ENCODE peak calls at places on chromosome X, in five cellular contexts. V, X, J, O and U are unnamed samples.

GRCh38 chrX:135345328-135345645 is 36.0 kb downstream of the ETDC start:
- DNase-seq in X (peak; percentile 64), V (peak; percentile 50), J (no peak), O (no peak), U (no peak)

GRCh38 chrX:138925330-138925729 is 213.8 kb upstream of the FGF13 start:
- DNase-seq in V (peak; percentile 95), J (no peak), O (no peak), X (peak; percentile 46), U (no peak)

GRCh38 chrX:34580069-34580468 is 77.0 kb downstream of the TMEM47 start:
- DNase-seq in O (no peak), V (no peak), X (no peak), J (no peak), U (no peak)

GRCh38 chrX:25523574-25523973 is 507.8 kb upstream of the ARX start:
- DNase-seq in J (no peak), V (peak; percentile 4), O (no peak), X (peak; percentile 44), U (no peak)

GRCh38 chrX:102720237-102721168 is at the start of gene GPRASP3:
- DNase-seq in X (peak; percentile 69), O (peak; percentile 67), V (peak; percentile 75), J (no peak), U (peak; percentile 76)

GRCh38 chrX:26050099-26050498 is 88.0 kb upstream of the MAGEB18 start:
- DNase-seq in X (no peak), O (no peak), J (no peak), V (no peak), U (no peak)

GRCh38 chrX:40871385-40872082 is 136.2 kb upstream of the MED14 start:
- DNase-seq in J (no peak), V (peak; percentile 48), O (no peak), X (no peak), U (no peak)

GRCh38 chrX:154597221-154597620 is 12.3 kb downstream of the CTAG1A start:
- DNase-seq in O (no peak), X (no peak), J (no peak), V (no peak), U (no peak)

DNA sequence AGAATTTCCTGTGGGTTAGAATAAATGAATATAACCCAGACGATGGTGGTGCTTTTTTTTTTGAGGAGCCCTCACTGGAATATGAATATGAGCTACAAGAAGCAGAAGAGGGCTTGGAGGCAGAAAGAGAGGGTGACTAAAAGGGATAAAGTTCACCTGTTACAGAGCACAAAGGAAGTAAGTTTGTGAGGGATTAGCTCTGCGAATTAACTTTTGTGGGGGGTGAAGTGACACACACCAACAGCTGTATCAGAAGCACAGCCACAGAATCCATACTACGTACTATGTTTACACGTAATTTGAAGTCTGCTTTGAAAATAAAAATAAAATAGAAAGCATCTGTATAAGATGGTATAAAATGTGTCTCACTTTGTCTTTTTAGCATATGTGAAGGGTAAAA is 963.6 kb upstream of the DIAPH2 start:
- DNase-seq in O (no peak), V (no peak), J (no peak), X (no peak), U (no peak)
- H3K4me3 ChIP-seq in O (no peak overlapping the region), V (no peak overlapping the region), J (no peak overlapping the region), X (no peak overlapping the region), U (no peak overlapping the region)

DNA sequence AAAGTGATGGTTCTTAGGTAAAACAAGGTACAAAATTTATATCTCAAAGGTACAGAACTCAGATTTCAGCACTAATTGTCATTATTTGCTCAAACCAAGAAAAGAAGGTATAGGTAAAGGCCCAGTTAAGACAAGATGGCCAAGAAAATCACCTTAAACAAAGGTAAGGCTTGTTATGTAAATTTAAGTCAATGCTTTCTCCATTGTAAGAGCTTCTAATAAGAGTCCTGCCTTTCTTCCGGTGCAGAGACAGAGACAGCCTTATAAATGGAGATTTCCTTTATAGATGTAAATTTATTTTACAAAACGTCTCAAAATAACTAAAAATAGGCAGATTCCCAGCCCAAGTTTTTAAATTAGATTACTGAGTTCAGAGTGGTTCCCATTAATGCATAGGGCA is 89.9 kb downstream of the EDA start:
- DNase-seq in X (no peak), J (no peak), O (no peak), V (no peak), U (no peak)
- H3K27me3 ChIP-seq in X (no peaks in the 10 kb centered on the region), J (no peaks in the 10 kb centered on the region), O (no peaks in the 10 kb centered on the region), V (no peaks in the 10 kb centered on the region), U (no peaks in the 10 kb centered on the region)

DNA sequence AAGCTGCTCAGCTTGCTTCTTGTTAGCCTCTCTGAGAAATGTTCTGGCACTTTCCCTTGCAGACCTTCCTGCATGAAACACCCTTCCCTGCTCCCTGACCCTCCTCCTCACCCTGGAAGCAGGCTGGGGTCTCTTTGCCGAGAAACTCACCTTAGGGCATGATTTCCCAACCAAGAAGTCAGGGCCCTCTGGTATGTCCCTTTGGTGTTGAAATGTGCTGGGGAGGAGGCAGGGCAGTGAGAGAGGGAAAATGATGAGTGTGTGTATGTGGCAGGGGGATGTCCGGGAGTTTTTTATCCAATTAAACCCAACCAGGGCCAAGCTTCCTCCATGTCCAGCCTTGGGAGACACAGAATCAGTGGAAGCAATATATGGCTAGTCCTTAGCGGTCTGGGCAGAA is 5.1 kb downstream of the ELF4 start:
- DNase-seq in O (no peak), X (no peak), J (no peak), V (no peak), U (no peak)
- H3K4me3 ChIP-seq in O (no peak overlapping the region), X (no peak overlapping the region), J (no peak overlapping the region), V (no peak overlapping the region), U (no peak overlapping the region)

GRCh38 chrX:109966246-109966645 is 36.7 kb upstream of the TMEM164 start:
- DNase-seq in V (no peak), O (no peak), X (no peak), J (no peak), U (no peak)
- H3K27me3 ChIP-seq in V (no peaks in the 10 kb centered on the region), O (no peaks in the 10 kb centered on the region), X (peaks cover 16% of the 10 kb centered on the region), J (no peaks in the 10 kb centered on the region), U (no peaks in the 10 kb centered on the region)

GRCh38 chrX:118974088-118974907 is at the start of gene LONRF3:
- DNase-seq in X (peak; percentile 85), O (peak; percentile 69), J (peak; percentile 33), V (peak; percentile 28), U (peak; percentile 26)
- H3K4me3 ChIP-seq in X (peak within 1 kb of the TSS; percentile 23), O (peak within 1 kb of the TSS; percentile 57), J (peak within 1 kb of the TSS; percentile 84), V (no peak within 1 kb of the TSS), U (peak within 1 kb of the TSS; percentile 64)

GRCh38 chrX:43633081-43633480 is 23.0 kb upstream of the MAOA start:
- DNase-seq in V (no peak), J (no peak), O (no peak), X (no peak), U (no peak)
- H3K27me3 ChIP-seq in V (no peaks in the 10 kb centered on the region), J (no peaks in the 10 kb centered on the region), O (no peaks in the 10 kb centered on the region), X (peaks cover 19% of the 10 kb centered on the region), U (no peaks in the 10 kb centered on the region)

GRCh38 chrX:19695884-19696283 is 180.6 kb upstream of the MAP3K15 start:
- DNase-seq in O (no peak), J (no peak), X (no peak), V (no peak), U (no peak)

GRCh38 chrX:19697416-19697815 is 182.1 kb upstream of the MAP3K15 start:
- DNase-seq in J (no peak), V (peak; percentile 32), O (no peak), X (no peak), U (no peak)

GRCh38 chrX:19698691-19699090 is 183.4 kb upstream of the MAP3K15 start:
- DNase-seq in V (no peak), O (no peak), X (no peak), J (no peak), U (no peak)

GRCh38 chrX:19699151-19699550 is 183.8 kb upstream of the MAP3K15 start:
- DNase-seq in X (no peak), J (no peak), V (no peak), O (no peak), U (no peak)

DNA sequence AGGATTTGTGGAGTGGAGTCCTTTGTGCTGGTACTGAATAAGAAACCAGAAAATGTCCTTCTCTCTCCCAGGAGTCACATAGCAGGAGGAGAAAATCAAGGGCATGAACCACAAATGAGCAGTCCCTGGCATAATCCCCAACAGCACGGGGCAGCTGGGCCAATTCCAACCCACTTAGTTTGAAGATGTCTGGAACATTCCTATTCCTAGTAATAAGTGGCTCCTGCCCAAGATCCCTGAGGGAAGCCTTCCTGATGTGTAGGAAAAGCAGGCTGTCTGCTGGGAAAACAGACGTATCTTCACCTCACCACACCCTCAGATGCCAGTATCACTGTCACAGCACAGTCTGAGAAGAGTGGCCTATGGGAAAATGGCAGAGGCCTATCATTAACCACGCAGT is 182.8 kb upstream of the MAP3K15 start:
- DNase-seq in J (no peak), O (no peak), X (peak; percentile 39), V (peak; percentile 69), U (no peak)
- H3K4me3 ChIP-seq in J (no peak overlapping the region), O (no peak overlapping the region), X (no peak overlapping the region), V (no peak overlapping the region), U (no peak overlapping the region)

GRCh38 chrX:16205840-16206239 is 38.6 kb downstream of the MAGEB17 start:
- DNase-seq in V (no peak), O (no peak), X (no peak), J (no peak), U (no peak)

GRCh38 chrX:16207631-16208030 is 40.4 kb downstream of the MAGEB17 start:
- DNase-seq in J (no peak), X (no peak), V (no peak), O (no peak), U (no peak)

GRCh38 chrX:16204538-16204937 is 37.3 kb downstream of the MAGEB17 start:
- DNase-seq in O (no peak), J (no peak), X (peak; percentile 14), V (no peak), U (no peak)

GRCh38 chrX:16199343-16199742 is 32.1 kb downstream of the MAGEB17 start:
- DNase-seq in X (no peak), V (no peak), J (no peak), O (no peak), U (no peak)

GRCh38 chrX:16202943-16203342 is 35.7 kb downstream of the MAGEB17 start:
- DNase-seq in O (no peak), V (no peak), J (no peak), X (no peak), U (no peak)
- H3K27me3 ChIP-seq in O (no peaks in the 10 kb centered on the region), V (no peaks in the 10 kb centered on the region), J (no peaks in the 10 kb centered on the region), X (no peaks in the 10 kb centered on the region), U (no peaks in the 10 kb centered on the region)